ENCODE peak calls at places on chromosome X, in seven cellular contexts. U is fibroblast of lung; T is uterus; F is caudate nucleus; Z is effector memory CD4-positive, alpha-beta T cell; S is cardiac muscle cell; L is left ventricle myocardium inferior. A is an unnamed sample.

GRCh38 chrX:39995457-39995856 is 102.3 kb downstream of the BCOR start:
- DNase-seq in T (no peak), F (no peak), U (no peak), L (no peak), S (no peak), Z (no peak), A (no peak)

GRCh38 chrX:41333744-41333993 is 293 bp upstream of the DDX3X start:
- DNase-seq in Z (no peak), T (peak; percentile 89), L (no peak), U (peak; percentile 92), S (peak; percentile 88), F (peak; percentile 60), A (peak; percentile 81)

GRCh38 chrX:129720741-129721140 is 18.0 kb upstream of the XPNPEP2 start:
- DNase-seq in F (no peak), T (no peak), S (no peak), U (no peak), Z (no peak), L (no peak), A (no peak)

GRCh38 chrX:119602701-119603255 is 3.4 kb downstream of the NKRF start:
- DNase-seq in S (no peak), T (no peak), L (no peak), F (no peak), U (no peak), Z (no peak), A (no peak)

GRCh38 chrX:71214604-71215334 is 8.3 kb upstream of the GJB1 start:
- DNase-seq in L (no peak), F (no peak), T (no peak), Z (no peak), S (no peak), U (no peak), A (peak; percentile 61)

GRCh38 chrX:107628662-107629532 is 587 bp downstream of the PRPS1 start:
- DNase-seq in L (peak; percentile 13), Z (peak; percentile 20), U (peak; percentile 14), S (peak; percentile 30), T (peak; percentile 28), F (peak; percentile 7), A (peak; percentile 60)

GRCh38 chrX:55709735-55710134 is 7.8 kb upstream of the RRAGB start:
- DNase-seq in S (no peak), T (no peak), U (peak; percentile 0), F (no peak), L (no peak), Z (no peak), A (no peak)

GRCh38 chrX:115251458-115252233 is 17.8 kb upstream of the LRCH2 start:
- DNase-seq in L (no peak), T (no peak), S (no peak), U (no peak), Z (no peak), F (no peak), A (no peak)

GRCh38 chrX:116806288-116806802 is 343.6 kb upstream of the CT83 start:
- DNase-seq in L (no peak), Z (no peak), S (no peak), T (no peak), U (no peak), F (no peak), A (no peak)

GRCh38 chrX:38220024-38220935 is at the start of gene SRPX:
- DNase-seq in F (peak; percentile 0), S (peak; percentile 66), T (peak; percentile 15), U (peak; percentile 67), Z (no peak), L (peak; percentile 30), A (peak; percentile 47)

GRCh38 chrX:10169180-10169579 is 12.4 kb downstream of the CLCN4 start:
- DNase-seq in L (no peak), T (no peak), F (no peak), Z (no peak), S (no peak), U (no peak), A (no peak)

GRCh38 chrX:499870-500364 is 113.2 kb upstream of the PPP2R3B start:
- DNase-seq in T (no peak), S (no peak), Z (no peak), F (no peak), U (no peak), L (no peak), A (no peak)

GRCh38 chrX:110722135-110722534 is 73.5 kb downstream of the CHRDL1 start:
- DNase-seq in Z (no peak), F (no peak), S (no peak), L (no peak), T (no peak), U (no peak), A (no peak)

GRCh38 chrX:69185886-69186285 is 20.6 kb upstream of the PJA1 start:
- DNase-seq in L (no peak), F (no peak), T (no peak), Z (no peak), U (no peak), S (no peak), A (no peak)

GRCh38 chrX:9912341-9912740 is 54.8 kb upstream of the CLDN34 start:
- DNase-seq in T (no peak), F (peak; percentile 1), S (peak; percentile 37), U (peak; percentile 66), L (no peak), Z (no peak), A (no peak)

GRCh38 chrX:154481195-154481594 is 2.1 kb upstream of the LAGE3 start:
- DNase-seq in T (no peak), S (no peak), U (no peak), F (no peak), L (no peak), Z (no peak), A (no peak)

GRCh38 chrX:154482786-154483185 is 3.6 kb downstream of the UBL4A start:
- DNase-seq in U (no peak), F (no peak), L (no peak), T (no peak), S (no peak), Z (no peak), A (no peak)

GRCh38 chrX:154484255-154485149 is 1.9 kb downstream of the UBL4A start:
- DNase-seq in T (no peak), F (no peak), S (no peak), Z (no peak), L (no peak), U (no peak), A (peak; percentile 40)

GRCh38 chrX:154483325-154483724 is 3.1 kb downstream of the UBL4A start:
- DNase-seq in S (no peak), L (no peak), Z (no peak), F (no peak), U (no peak), T (no peak), A (no peak)

DNA sequence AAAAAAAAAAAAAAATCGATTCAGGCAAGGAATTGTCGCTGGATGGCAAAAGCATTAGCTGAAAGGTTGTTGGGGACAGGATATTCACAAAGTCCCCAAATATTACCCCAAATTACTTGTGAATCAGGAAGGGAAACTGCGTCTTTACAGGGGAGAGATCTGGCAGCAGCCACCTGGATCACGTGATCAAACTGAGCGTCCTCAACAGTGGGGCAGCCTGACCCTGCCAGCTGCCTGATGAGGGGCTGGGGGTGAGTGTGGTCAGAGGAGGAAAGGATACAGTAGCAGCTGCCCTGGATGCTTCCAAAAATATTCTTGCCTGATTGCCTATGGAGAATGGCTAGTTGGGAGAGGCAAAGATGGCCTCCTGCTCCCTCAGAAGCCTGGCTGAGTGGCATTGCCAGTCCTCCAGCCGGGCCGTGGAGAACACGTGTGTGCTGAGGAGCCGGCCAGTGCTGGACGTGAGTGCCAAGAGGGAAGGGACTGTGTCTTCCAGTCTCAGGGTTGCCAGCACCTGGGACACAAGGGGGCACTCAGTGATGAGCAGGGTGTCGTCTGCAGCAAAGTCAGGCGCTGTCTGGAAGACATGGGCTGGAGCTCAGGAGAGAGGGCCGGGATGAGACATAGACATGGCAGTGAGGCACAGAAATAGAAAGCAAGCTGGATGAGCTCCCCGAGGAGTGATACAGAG is 3.0 kb upstream of the LAGE3 start:
- DNase-seq in U (no peak), L (no peak), Z (no peak), F (no peak), S (no peak), T (no peak), A (no peak)
- H3K27ac ChIP-seq in U (no peak overlapping the region), L (no peak overlapping the region), Z (no peak overlapping the region), F (no peak overlapping the region), S (no peak overlapping the region), T (no peak overlapping the region), A (no peak overlapping the region)

GRCh38 chrX:48578661-48579128 is 4.4 kb downstream of the RBM3 start:
- DNase-seq in F (no peak), S (no peak), U (no peak), Z (no peak), T (no peak), L (no peak), A (no peak)

GRCh38 chrX:48575642-48576041 is 1.4 kb downstream of the RBM3 start:
- DNase-seq in F (no peak), L (no peak), T (no peak), Z (no peak), S (no peak), U (no peak), A (no peak)

GRCh38 chrX:48573690-48574269 is 504 bp upstream of the RBM3 start:
- DNase-seq in L (peak; percentile 38), S (peak; percentile 68), T (peak; percentile 48), Z (no peak), U (no peak), F (no peak), A (peak; percentile 28)

GRCh38 chrX:48574270-48575266 is at the start of gene RBM3:
- DNase-seq in L (peak; percentile 93), Z (peak; percentile 86), F (peak; percentile 84), T (peak; percentile 93), U (peak; percentile 95), S (peak; percentile 95), A (peak; percentile 93)

GRCh38 chrX:48576108-48576507 is 1.8 kb downstream of the RBM3 start:
- DNase-seq in Z (no peak), S (no peak), U (no peak), F (no peak), L (no peak), T (no peak), A (no peak)
- H3K27ac ChIP-seq in Z (no peak overlapping the region), S (no peak overlapping the region), U (peak overlapping the region; percentile 99), F (no peak overlapping the region), L (peak overlapping the region; percentile 99), T (peak overlapping the region; percentile 98), A (no peak overlapping the region)

GRCh38 chrX:85114776-85115175 is 111.1 kb downstream of the APOOL start:
- DNase-seq in U (no peak), L (no peak), T (no peak), Z (no peak), F (no peak), S (no peak), A (no peak)

GRCh38 chrX:85111347-85111746 is 107.7 kb downstream of the APOOL start:
- DNase-seq in Z (no peak), T (no peak), S (peak; percentile 13), F (no peak), U (peak; percentile 15), L (no peak), A (peak; percentile 27)

GRCh38 chrX:85113746-85114145 is 110.1 kb downstream of the APOOL start:
- DNase-seq in U (no peak), S (no peak), F (no peak), T (no peak), L (no peak), Z (no peak), A (no peak)

GRCh38 chrX:85114171-85114570 is 110.5 kb downstream of the APOOL start:
- DNase-seq in U (no peak), Z (no peak), L (no peak), F (no peak), T (no peak), S (no peak), A (no peak)

GRCh38 chrX:85112270-85112669 is 108.6 kb downstream of the APOOL start:
- DNase-seq in F (no peak), S (no peak), U (no peak), Z (no peak), L (no peak), T (no peak), A (no peak)
- H3K27ac ChIP-seq in F (no peak overlapping the region), S (no peak overlapping the region), U (no peak overlapping the region), Z (no peak overlapping the region), L (no peak overlapping the region), T (no peak overlapping the region), A (no peak overlapping the region)

GRCh38 chrX:11412715-11413623 is 119.8 kb downstream of the AMELX start:
- DNase-seq in T (no peak), L (no peak), U (no peak), F (no peak), Z (no peak), S (peak; percentile 64), A (no peak)
- H3K27ac ChIP-seq in T (no peak overlapping the region), L (no peak overlapping the region), U (no peak overlapping the region), F (no peak overlapping the region), Z (no peak overlapping the region), S (no peak overlapping the region), A (no peak overlapping the region)